ENCODE peak calls at places on chromosomes 4 and X, in ten cellular contexts. D is GM12878, Y is K562, P is A549, M is IMR-90, H is body of pancreas, E is lower leg skin, C is ovary, U is breast epithelium, R is right lobe of liver. T is an unnamed sample.

GRCh38 chrX:150767475-150768131 is 74.4 kb downstream of the MTMR1 start:
- DNase-seq in D (no peak), Y (peak; percentile 62), P (no peak), M (peak; percentile 92), H (no peak), E (no peak), C (no peak), U (no peak), R (no peak), T (no peak)

GRCh38 chrX:31832263-31832662 is 760.4 kb upstream of the FTHL17 start:
- DNase-seq in D (no peak), Y (peak; percentile 3), P (no peak), M (no peak), H (no peak), E (no peak), C (no peak), U (no peak), R (no peak), T (peak; percentile 43)

GRCh38 chrX:93977641-93978040 is 303.6 kb downstream of the FAM133A start:
- DNase-seq in D (no peak), Y (no peak), P (no peak), M (no peak), H (no peak), E (no peak), C (no peak), U (no peak), R (no peak), T (no peak)

GRCh38 chr4:159142254-159142653 is 39.4 kb downstream of the RAPGEF2 start:
- DNase-seq in D (no peak), Y (no peak), P (no peak), M (peak; percentile 64), H (no peak), E (no peak), C (no peak), U (no peak), R (no peak), T (no peak)

GRCh38 chrX:129653985-129654651 is 638 bp downstream of the APLN start:
- DNase-seq in D (no peak), Y (no peak), P (peak; percentile 35), M (no peak), H (peak; percentile 34), E (no peak), C (no peak), U (no peak), R (no peak), T (no peak)

GRCh38 chrX:41334866-41335589 is 1.1 kb downstream of the DDX3X start:
- DNase-seq in D (no peak), Y (peak; percentile 76), P (peak; percentile 44), M (peak; percentile 62), H (peak; percentile 73), E (peak; percentile 34), C (peak; percentile 77), U (peak; percentile 57), R (peak; percentile 81), T (peak; percentile 43)

GRCh38 chr4:129446074-129446473 is 350.1 kb downstream of the C4orf33 start:
- DNase-seq in D (no peak), Y (no peak), P (no peak), M (no peak), H (no peak), E (no peak), C (no peak), U (no peak), R (no peak), T (no peak)

GRCh38 chr4:15955670-15956069 is 7.3 kb downstream of the FGFBP2 start:
- DNase-seq in D (no peak), Y (no peak), P (peak; percentile 51), M (peak; percentile 23), H (no peak), E (no peak), C (no peak), U (no peak), R (no peak), T (no peak)

GRCh38 chr4:57064811-57065711 is 45.1 kb downstream of the IGFBP7 start:
- DNase-seq in D (no peak), Y (no peak), P (peak; percentile 83), M (peak; percentile 98), H (peak; percentile 39), E (no peak), C (peak; percentile 75), U (no peak), R (no peak), T (peak; percentile 87)

GRCh38 chrX:129496625-129497024 is 26.7 kb downstream of the SMARCA1 start:
- DNase-seq in D (no peak), Y (no peak), P (no peak), M (peak; percentile 67), H (no peak), E (no peak), C (no peak), U (no peak), R (no peak), T (no peak)

GRCh38 chr4:122819708-122820449 is 6.8 kb upstream of the FGF2 start:
- DNase-seq in D (no peak), Y (peak; percentile 28), P (peak; percentile 57), M (peak; percentile 45), H (no peak), E (no peak), C (no peak), U (no peak), R (no peak), T (no peak)

GRCh38 chr4:137614491-137614890 is 82.2 kb upstream of the PCDH18 start:
- DNase-seq in D (no peak), Y (no peak), P (no peak), M (peak; percentile 80), H (no peak), E (no peak), C (no peak), U (no peak), R (no peak), T (no peak)

GRCh38 chrX:39158801-39159657 is 357.8 kb downstream of the MID1IP1 start:
- DNase-seq in D (peak; percentile 67), Y (peak; percentile 14), P (no peak), M (peak; percentile 11), H (no peak), E (no peak), C (no peak), U (no peak), R (no peak), T (no peak)

DNA sequence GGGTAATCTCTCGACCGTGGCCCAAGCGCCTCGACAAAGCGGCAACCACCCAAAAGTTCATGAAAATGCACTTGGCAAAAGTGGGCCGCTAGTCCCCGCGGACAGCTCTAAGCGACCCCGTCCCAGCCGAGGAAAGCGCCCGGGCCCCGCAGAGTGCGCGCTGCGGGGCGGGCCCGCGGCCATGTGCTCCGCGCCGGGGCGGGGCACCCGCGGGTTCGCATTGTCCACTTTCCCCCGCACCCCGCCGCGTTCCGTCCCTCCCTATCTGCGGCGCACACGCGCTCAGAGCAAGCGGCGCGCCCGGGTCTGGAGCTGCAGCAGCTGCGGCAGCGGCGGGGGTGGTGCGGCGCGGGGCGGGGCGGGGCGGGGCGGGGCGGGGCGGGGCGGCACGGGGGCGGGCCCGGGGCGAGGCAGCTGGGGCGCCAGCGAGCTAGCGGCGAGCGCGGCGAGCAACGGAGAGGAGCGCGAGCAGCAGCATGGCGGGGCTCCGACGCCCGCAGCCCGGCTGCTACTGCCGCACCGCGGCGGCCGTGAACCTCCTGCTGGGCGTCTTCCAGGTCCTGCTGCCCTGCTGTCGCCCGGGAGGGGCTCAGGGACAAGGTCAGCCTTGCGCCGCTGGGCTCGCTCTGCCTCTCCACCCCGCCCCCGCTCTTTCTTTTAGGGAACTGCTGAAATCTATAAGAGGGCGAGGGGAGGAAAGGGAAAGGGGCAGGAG is at the start of gene TMEM131L:
- DNase-seq in D (no peak), Y (peak; percentile 94), P (peak; percentile 60), M (peak; percentile 52), H (peak; percentile 75), E (peak; percentile 45), C (peak; percentile 58), U (no peak), R (peak; percentile 93), T (peak; percentile 68)
- TF ChIP-seq POLR2A in D (peak; percentile 93), Y (peak; percentile 78), P (peak; percentile 64), M (peak; percentile 33), H (peak; percentile 76), E (no peak), C (no peak), U (no peak), R (peak; percentile 78), T (no peak)

DNA sequence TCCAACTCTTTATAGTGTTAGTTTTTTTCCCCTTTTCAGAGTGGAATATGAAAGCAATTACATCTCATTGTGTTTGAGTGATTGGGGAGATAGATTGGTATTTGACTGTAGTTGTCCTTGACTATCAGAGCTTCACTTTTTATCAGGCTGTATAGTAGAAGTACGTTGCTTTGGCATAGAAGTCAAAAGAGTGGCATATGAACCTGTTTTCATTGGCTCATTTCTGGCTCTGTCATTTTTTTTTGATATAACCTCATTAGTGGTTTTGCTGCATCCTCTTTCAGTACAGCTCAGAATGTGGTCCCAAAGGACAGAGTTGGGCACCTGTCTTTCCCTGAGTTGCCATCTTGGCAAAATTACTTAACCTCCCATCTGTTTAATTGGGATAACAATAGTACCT is 1.4 kb downstream of the TMA16 start:
- DNase-seq in D (peak; percentile 60), Y (no peak), P (no peak), M (no peak), H (no peak), E (no peak), C (no peak), U (no peak), R (no peak), T (peak; percentile 23)
- TF ChIP-seq POLR2A in D (no peak), Y (no peak), P (no peak), M (no peak), H (no peak), E (no peak), C (no peak), U (no peak), R (no peak), T (no peak)

GRCh38 chrX:15675490-15675921 is 10.9 kb upstream of the CLTRN start:
- DNase-seq in D (no peak), Y (peak; percentile 85), P (peak; percentile 86), M (no peak), H (peak; percentile 90), E (peak; percentile 76), C (peak; percentile 89), U (peak; percentile 77), R (peak; percentile 88), T (no peak)
- TF ChIP-seq POLR2A in D (no peak), Y (no peak), P (peak; percentile 60), M (peak; percentile 25), H (no peak), E (no peak), C (peak; percentile 38), U (peak; percentile 14), R (no peak), T (no peak)

DNA sequence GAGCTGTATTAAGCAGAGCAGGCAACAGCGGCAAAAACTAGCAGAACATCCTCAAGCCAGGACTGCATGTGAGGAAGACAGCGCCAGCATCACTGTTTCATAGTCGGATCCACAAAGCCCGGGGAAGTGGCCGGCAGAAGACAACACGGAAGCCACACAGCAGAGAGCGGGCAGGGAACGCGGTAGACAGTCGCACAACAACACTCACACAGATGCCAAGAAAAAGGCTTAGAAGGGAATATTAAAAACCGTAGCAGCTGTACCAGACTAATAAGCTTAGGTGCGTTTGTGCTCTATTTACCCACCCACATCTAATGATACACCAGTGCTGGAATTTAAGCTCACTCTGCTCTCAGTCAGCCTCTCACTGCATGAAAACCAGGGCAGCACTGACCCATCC is 16.0 kb downstream of the ZFYVE28 start:
- DNase-seq in D (no peak), Y (no peak), P (no peak), M (no peak), H (no peak), E (no peak), C (no peak), U (no peak), R (no peak), T (no peak)
- TF ChIP-seq POLR2A in D (no peak), Y (no peak), P (no peak), M (no peak), H (no peak), E (no peak), C (no peak), U (no peak), R (no peak), T (no peak)

GRCh38 chr4:76147454-76148141 is 599 bp downstream of the NUP54 start:
- DNase-seq in D (peak; percentile 15), Y (peak; percentile 96), P (peak; percentile 80), M (peak; percentile 75), H (peak; percentile 36), E (peak; percentile 19), C (peak; percentile 25), U (peak; percentile 52), R (no peak), T (peak; percentile 77)
- TF ChIP-seq POLR2A in D (no peak), Y (no peak), P (no peak), M (no peak), H (no peak), E (no peak), C (no peak), U (no peak), R (no peak), T (no peak)

T was measured in endothelial cell of umbilical vein.